ENCODE peak calls at places on chromosomes 4 and X, in four cellular contexts. One of them, this sample, is unnamed.

GRCh38 chr4:104015680-104016079 is 295.9 kb upstream of the TACR3 start:
- DNase-seq in NCI-H1436: peak
- DNase-seq in stimulated activated CD4-positive, alpha-beta T cell treated with anti-CD3 and anti-CD28 coated beads, Interleukin-15, amount 100 ng/mL, for 24 hours: no peak
- DNase-seq in activated T-cell treated with anti-CD3 and anti-CD28 coated beads for 1 hour: no peak
- DNase-seq in this sample: no peak

GRCh38 chr4:103567591-103567990 is 152.2 kb downstream of the TACR3 start:
- DNase-seq in NCI-H1436: no peak
- DNase-seq in stimulated activated CD4-positive, alpha-beta T cell treated with anti-CD3 and anti-CD28 coated beads, Interleukin-15, amount 100 ng/mL, for 24 hours: no peak
- DNase-seq in activated T-cell treated with anti-CD3 and anti-CD28 coated beads for 1 hour: no peak
- DNase-seq in this sample: no peak

GRCh38 chrX:44544036-44544435 is 1.4 kb upstream of the FUNDC1 start:
- DNase-seq in NCI-H1436: no peak
- DNase-seq in stimulated activated CD4-positive, alpha-beta T cell treated with anti-CD3 and anti-CD28 coated beads, Interleukin-15, amount 100 ng/mL, for 24 hours: no peak
- DNase-seq in activated T-cell treated with anti-CD3 and anti-CD28 coated beads for 1 hour: no peak
- DNase-seq in this sample: no peak

GRCh38 chr4:140185725-140186124 is 31.7 kb upstream of the MAML3 start:
- DNase-seq in NCI-H1436: peak
- DNase-seq in stimulated activated CD4-positive, alpha-beta T cell treated with anti-CD3 and anti-CD28 coated beads, Interleukin-15, amount 100 ng/mL, for 24 hours: no peak
- DNase-seq in activated T-cell treated with anti-CD3 and anti-CD28 coated beads for 1 hour: no peak
- DNase-seq in this sample: no peak

GRCh38 chrX:11309220-11309619 is 16.0 kb downstream of the AMELX start:
- DNase-seq in NCI-H1436: no peak
- DNase-seq in stimulated activated CD4-positive, alpha-beta T cell treated with anti-CD3 and anti-CD28 coated beads, Interleukin-15, amount 100 ng/mL, for 24 hours: no peak
- DNase-seq in activated T-cell treated with anti-CD3 and anti-CD28 coated beads for 1 hour: no peak
- DNase-seq in this sample: no peak

GRCh38 chrX:75155830-75156525 is at the start of gene ABCB7:
- DNase-seq in NCI-H1436: peak
- DNase-seq in stimulated activated CD4-positive, alpha-beta T cell treated with anti-CD3 and anti-CD28 coated beads, Interleukin-15, amount 100 ng/mL, for 24 hours: peak
- DNase-seq in activated T-cell treated with anti-CD3 and anti-CD28 coated beads for 1 hour: peak
- DNase-seq in this sample: peak

GRCh38 chrX:14027511-14028019 is 2.1 kb downstream of the GEMIN8 start:
- DNase-seq in NCI-H1436: no peak
- DNase-seq in stimulated activated CD4-positive, alpha-beta T cell treated with anti-CD3 and anti-CD28 coated beads, Interleukin-15, amount 100 ng/mL, for 24 hours: no peak
- DNase-seq in activated T-cell treated with anti-CD3 and anti-CD28 coated beads for 1 hour: no peak
- DNase-seq in this sample: peak

GRCh38 chrX:71198066-71198465 is 25.0 kb upstream of the GJB1 start:
- DNase-seq in NCI-H1436: no peak
- DNase-seq in stimulated activated CD4-positive, alpha-beta T cell treated with anti-CD3 and anti-CD28 coated beads, Interleukin-15, amount 100 ng/mL, for 24 hours: peak
- DNase-seq in activated T-cell treated with anti-CD3 and anti-CD28 coated beads for 1 hour: no peak
- DNase-seq in this sample: no peak

GRCh38 chr4:25174674-25175073 is 14.4 kb upstream of the SEPSECS start:
- DNase-seq in NCI-H1436: no peak
- DNase-seq in stimulated activated CD4-positive, alpha-beta T cell treated with anti-CD3 and anti-CD28 coated beads, Interleukin-15, amount 100 ng/mL, for 24 hours: no peak
- DNase-seq in activated T-cell treated with anti-CD3 and anti-CD28 coated beads for 1 hour: no peak
- DNase-seq in this sample: no peak

GRCh38 chrX:110082156-110082555 is 79.2 kb downstream of the TMEM164 start:
- DNase-seq in NCI-H1436: no peak
- DNase-seq in stimulated activated CD4-positive, alpha-beta T cell treated with anti-CD3 and anti-CD28 coated beads, Interleukin-15, amount 100 ng/mL, for 24 hours: no peak
- DNase-seq in activated T-cell treated with anti-CD3 and anti-CD28 coated beads for 1 hour: no peak
- DNase-seq in this sample: peak

GRCh38 chr4:70801265-70801809 is 38.4 kb downstream of the GRSF1 start:
- DNase-seq in NCI-H1436: no peak
- DNase-seq in stimulated activated CD4-positive, alpha-beta T cell treated with anti-CD3 and anti-CD28 coated beads, Interleukin-15, amount 100 ng/mL, for 24 hours: peak
- DNase-seq in activated T-cell treated with anti-CD3 and anti-CD28 coated beads for 1 hour: no peak
- DNase-seq in this sample: no peak

GRCh38 chr4:157727163-157727562 is 445.7 kb downstream of the GASK1B start:
- DNase-seq in NCI-H1436: no peak
- DNase-seq in stimulated activated CD4-positive, alpha-beta T cell treated with anti-CD3 and anti-CD28 coated beads, Interleukin-15, amount 100 ng/mL, for 24 hours: no peak
- DNase-seq in activated T-cell treated with anti-CD3 and anti-CD28 coated beads for 1 hour: no peak
- DNase-seq in this sample: no peak

GRCh38 chr4:147578057-147578476 is 39.1 kb upstream of the TMEM184C start:
- DNase-seq in NCI-H1436: no peak
- DNase-seq in stimulated activated CD4-positive, alpha-beta T cell treated with anti-CD3 and anti-CD28 coated beads, Interleukin-15, amount 100 ng/mL, for 24 hours: no peak
- DNase-seq in activated T-cell treated with anti-CD3 and anti-CD28 coated beads for 1 hour: no peak
- DNase-seq in this sample: no peak

GRCh38 chr4:16082424-16083216 is 1.2 kb downstream of the PROM1 start:
- DNase-seq in NCI-H1436: no peak
- DNase-seq in stimulated activated CD4-positive, alpha-beta T cell treated with anti-CD3 and anti-CD28 coated beads, Interleukin-15, amount 100 ng/mL, for 24 hours: peak
- DNase-seq in activated T-cell treated with anti-CD3 and anti-CD28 coated beads for 1 hour: no peak
- DNase-seq in this sample: peak

GRCh38 chr4:38179690-38180299 is 219.6 kb downstream of the PTTG2 start:
- DNase-seq in NCI-H1436: peak
- DNase-seq in stimulated activated CD4-positive, alpha-beta T cell treated with anti-CD3 and anti-CD28 coated beads, Interleukin-15, amount 100 ng/mL, for 24 hours: peak
- DNase-seq in activated T-cell treated with anti-CD3 and anti-CD28 coated beads for 1 hour: peak
- DNase-seq in this sample: peak

GRCh38 chr4:104490770-104491395 is 3.8 kb downstream of the CXXC4 start:
- DNase-seq in NCI-H1436: peak
- DNase-seq in stimulated activated CD4-positive, alpha-beta T cell treated with anti-CD3 and anti-CD28 coated beads, Interleukin-15, amount 100 ng/mL, for 24 hours: peak
- DNase-seq in activated T-cell treated with anti-CD3 and anti-CD28 coated beads for 1 hour: peak
- DNase-seq in this sample: no peak

GRCh38 chr4:169612869-169613859 is 781 bp upstream of the NEK1 start:
- DNase-seq in NCI-H1436: peak
- DNase-seq in stimulated activated CD4-positive, alpha-beta T cell treated with anti-CD3 and anti-CD28 coated beads, Interleukin-15, amount 100 ng/mL, for 24 hours: peak
- DNase-seq in activated T-cell treated with anti-CD3 and anti-CD28 coated beads for 1 hour: peak
- DNase-seq in this sample: peak

GRCh38 chrX:38220024-38220935 is at the start of gene SRPX:
- DNase-seq in NCI-H1436: no peak
- DNase-seq in stimulated activated CD4-positive, alpha-beta T cell treated with anti-CD3 and anti-CD28 coated beads, Interleukin-15, amount 100 ng/mL, for 24 hours: peak
- DNase-seq in activated T-cell treated with anti-CD3 and anti-CD28 coated beads for 1 hour: no peak
- DNase-seq in this sample: no peak

GRCh38 chrX:110210417-110211139 is 107.3 kb downstream of the AMMECR1 start:
- DNase-seq in NCI-H1436: peak
- DNase-seq in stimulated activated CD4-positive, alpha-beta T cell treated with anti-CD3 and anti-CD28 coated beads, Interleukin-15, amount 100 ng/mL, for 24 hours: no peak
- DNase-seq in activated T-cell treated with anti-CD3 and anti-CD28 coated beads for 1 hour: no peak
- DNase-seq in this sample: no peak

GRCh38 chr4:67779631-67780030 is 25.4 kb upstream of the GNRHR start:
- DNase-seq in NCI-H1436: peak
- DNase-seq in stimulated activated CD4-positive, alpha-beta T cell treated with anti-CD3 and anti-CD28 coated beads, Interleukin-15, amount 100 ng/mL, for 24 hours: no peak
- DNase-seq in activated T-cell treated with anti-CD3 and anti-CD28 coated beads for 1 hour: no peak
- DNase-seq in this sample: peak

GRCh38 chr4:123585111-123585510 is 188.5 kb downstream of the SPRY1 start:
- DNase-seq in NCI-H1436: no peak
- DNase-seq in stimulated activated CD4-positive, alpha-beta T cell treated with anti-CD3 and anti-CD28 coated beads, Interleukin-15, amount 100 ng/mL, for 24 hours: no peak
- DNase-seq in activated T-cell treated with anti-CD3 and anti-CD28 coated beads for 1 hour: no peak
- DNase-seq in this sample: no peak

GRCh38 chr4:186900232-186900900 is 176.7 kb upstream of the FAT1 start:
- DNase-seq in NCI-H1436: no peak
- DNase-seq in stimulated activated CD4-positive, alpha-beta T cell treated with anti-CD3 and anti-CD28 coated beads, Interleukin-15, amount 100 ng/mL, for 24 hours: no peak
- DNase-seq in activated T-cell treated with anti-CD3 and anti-CD28 coated beads for 1 hour: no peak
- DNase-seq in this sample: no peak

GRCh38 chr4:143443728-143444127 is 69.8 kb upstream of the SMARCA5 start:
- DNase-seq in NCI-H1436: no peak
- DNase-seq in stimulated activated CD4-positive, alpha-beta T cell treated with anti-CD3 and anti-CD28 coated beads, Interleukin-15, amount 100 ng/mL, for 24 hours: no peak
- DNase-seq in activated T-cell treated with anti-CD3 and anti-CD28 coated beads for 1 hour: no peak
- DNase-seq in this sample: no peak

GRCh38 chr4:129429566-129430339 is 333.8 kb downstream of the C4orf33 start:
- DNase-seq in NCI-H1436: no peak
- DNase-seq in stimulated activated CD4-positive, alpha-beta T cell treated with anti-CD3 and anti-CD28 coated beads, Interleukin-15, amount 100 ng/mL, for 24 hours: no peak
- DNase-seq in activated T-cell treated with anti-CD3 and anti-CD28 coated beads for 1 hour: no peak
- DNase-seq in this sample: peak

GRCh38 chr4:78602334-78602733 is 50.8 kb downstream of the ANXA3 start:
- DNase-seq in NCI-H1436: no peak
- DNase-seq in stimulated activated CD4-positive, alpha-beta T cell treated with anti-CD3 and anti-CD28 coated beads, Interleukin-15, amount 100 ng/mL, for 24 hours: no peak
- DNase-seq in activated T-cell treated with anti-CD3 and anti-CD28 coated beads for 1 hour: no peak
- DNase-seq in this sample: no peak

GRCh38 chr4:139901516-139902327 is 236.1 kb downstream of the MGST2 start:
- DNase-seq in NCI-H1436: no peak
- DNase-seq in stimulated activated CD4-positive, alpha-beta T cell treated with anti-CD3 and anti-CD28 coated beads, Interleukin-15, amount 100 ng/mL, for 24 hours: no peak
- DNase-seq in activated T-cell treated with anti-CD3 and anti-CD28 coated beads for 1 hour: no peak
- DNase-seq in this sample: peak

GRCh38 chr4:165783626-165784025 is 89.4 kb upstream of the TLL1 start:
- DNase-seq in NCI-H1436: no peak
- DNase-seq in stimulated activated CD4-positive, alpha-beta T cell treated with anti-CD3 and anti-CD28 coated beads, Interleukin-15, amount 100 ng/mL, for 24 hours: no peak
- DNase-seq in activated T-cell treated with anti-CD3 and anti-CD28 coated beads for 1 hour: no peak
- DNase-seq in this sample: no peak

GRCh38 chr4:79331126-79331876 is 5.4 kb upstream of the NAA11 start:
- DNase-seq in NCI-H1436: no peak
- DNase-seq in stimulated activated CD4-positive, alpha-beta T cell treated with anti-CD3 and anti-CD28 coated beads, Interleukin-15, amount 100 ng/mL, for 24 hours: no peak
- DNase-seq in activated T-cell treated with anti-CD3 and anti-CD28 coated beads for 1 hour: no peak
- DNase-seq in this sample: no peak

GRCh38 chr4:7195546-7196282 is 3.4 kb downstream of the SORCS2 start:
- DNase-seq in NCI-H1436: no peak
- DNase-seq in stimulated activated CD4-positive, alpha-beta T cell treated with anti-CD3 and anti-CD28 coated beads, Interleukin-15, amount 100 ng/mL, for 24 hours: no peak
- DNase-seq in activated T-cell treated with anti-CD3 and anti-CD28 coated beads for 1 hour: no peak
- DNase-seq in this sample: peak

GRCh38 chr4:84948056-84948455 is 18.4 kb downstream of the WDFY3 start:
- DNase-seq in NCI-H1436: no peak
- DNase-seq in stimulated activated CD4-positive, alpha-beta T cell treated with anti-CD3 and anti-CD28 coated beads, Interleukin-15, amount 100 ng/mL, for 24 hours: no peak
- DNase-seq in activated T-cell treated with anti-CD3 and anti-CD28 coated beads for 1 hour: no peak
- DNase-seq in this sample: no peak

GRCh38 chr4:83250666-83251065 is 33.9 kb downstream of the COQ2 start:
- DNase-seq in NCI-H1436: no peak
- DNase-seq in stimulated activated CD4-positive, alpha-beta T cell treated with anti-CD3 and anti-CD28 coated beads, Interleukin-15, amount 100 ng/mL, for 24 hours: no peak
- DNase-seq in activated T-cell treated with anti-CD3 and anti-CD28 coated beads for 1 hour: no peak
- DNase-seq in this sample: no peak

GRCh38 chr4:17580969-17581368 is 4.0 kb downstream of the LAP3 start:
- DNase-seq in NCI-H1436: no peak
- DNase-seq in stimulated activated CD4-positive, alpha-beta T cell treated with anti-CD3 and anti-CD28 coated beads, Interleukin-15, amount 100 ng/mL, for 24 hours: no peak
- DNase-seq in activated T-cell treated with anti-CD3 and anti-CD28 coated beads for 1 hour: no peak
- DNase-seq in this sample: no peak

GRCh38 chr4:8022767-8023695 is 83.4 kb upstream of the AFAP1 start:
- DNase-seq in NCI-H1436: no peak
- DNase-seq in stimulated activated CD4-positive, alpha-beta T cell treated with anti-CD3 and anti-CD28 coated beads, Interleukin-15, amount 100 ng/mL, for 24 hours: no peak
- DNase-seq in activated T-cell treated with anti-CD3 and anti-CD28 coated beads for 1 hour: no peak
- DNase-seq in this sample: no peak

GRCh38 chrX:37000140-37000539 is 8.0 kb upstream of the FAM47C start:
- DNase-seq in NCI-H1436: no peak
- DNase-seq in stimulated activated CD4-positive, alpha-beta T cell treated with anti-CD3 and anti-CD28 coated beads, Interleukin-15, amount 100 ng/mL, for 24 hours: no peak
- DNase-seq in activated T-cell treated with anti-CD3 and anti-CD28 coated beads for 1 hour: no peak
- DNase-seq in this sample: no peak

GRCh38 chrX:153727108-153727931 is 2.7 kb downstream of the ABCD1 start:
- DNase-seq in NCI-H1436: no peak
- DNase-seq in stimulated activated CD4-positive, alpha-beta T cell treated with anti-CD3 and anti-CD28 coated beads, Interleukin-15, amount 100 ng/mL, for 24 hours: no peak
- DNase-seq in activated T-cell treated with anti-CD3 and anti-CD28 coated beads for 1 hour: no peak
- DNase-seq in this sample: peak

GRCh38 chrX:109709129-109709631 is 23.9 kb downstream of the ACSL4 start:
- DNase-seq in NCI-H1436: no peak
- DNase-seq in stimulated activated CD4-positive, alpha-beta T cell treated with anti-CD3 and anti-CD28 coated beads, Interleukin-15, amount 100 ng/mL, for 24 hours: no peak
- DNase-seq in activated T-cell treated with anti-CD3 and anti-CD28 coated beads for 1 hour: no peak
- DNase-seq in this sample: no peak

GRCh38 chr4:139455187-139455586 is 1.3 kb downstream of the RAB33B start:
- DNase-seq in NCI-H1436: no peak
- DNase-seq in stimulated activated CD4-positive, alpha-beta T cell treated with anti-CD3 and anti-CD28 coated beads, Interleukin-15, amount 100 ng/mL, for 24 hours: no peak
- DNase-seq in activated T-cell treated with anti-CD3 and anti-CD28 coated beads for 1 hour: no peak
- DNase-seq in this sample: no peak

GRCh38 chr4:16077786-16078185 is 6.0 kb downstream of the PROM1 start:
- DNase-seq in NCI-H1436: no peak
- DNase-seq in stimulated activated CD4-positive, alpha-beta T cell treated with anti-CD3 and anti-CD28 coated beads, Interleukin-15, amount 100 ng/mL, for 24 hours: no peak
- DNase-seq in activated T-cell treated with anti-CD3 and anti-CD28 coated beads for 1 hour: no peak
- DNase-seq in this sample: no peak

GRCh38 chr4:69773443-69773842 is 13.0 kb upstream of the SULT1B1 start:
- DNase-seq in NCI-H1436: no peak
- DNase-seq in stimulated activated CD4-positive, alpha-beta T cell treated with anti-CD3 and anti-CD28 coated beads, Interleukin-15, amount 100 ng/mL, for 24 hours: no peak
- DNase-seq in activated T-cell treated with anti-CD3 and anti-CD28 coated beads for 1 hour: no peak
- DNase-seq in this sample: no peak